ENCODE peak calls at places on chromosomes 12 and 14, in nine cellular contexts. N, Z, J, G, T, S, K, W and R are unnamed samples.

GRCh38 chr14:52356025-52356424 is 41.9 kb downstream of the PTGER2 start:
- DNase-seq in Z (no peak), N (no peak), S (peak), T (no peak), G (no peak), K (no peak), J (no peak), W (peak), R (peak)

GRCh38 chr12:48972213-48973021 is 882 bp upstream of the WNT10B start:
- DNase-seq in T (no peak), J (no peak), G (no peak), N (no peak), K (no peak), S (no peak), Z (peak), W (no peak), R (no peak)

GRCh38 chr12:6336079-6336858 is 5.6 kb downstream of the TNFRSF1A start:
- DNase-seq in Z (peak), J (peak), N (no peak), G (peak), S (peak), T (peak), K (peak), W (peak), R (peak)

GRCh38 chr12:32854097-32854496 is 42.5 kb downstream of the PKP2 start:
- DNase-seq in N (no peak), T (no peak), Z (no peak), W (peak), S (no peak), K (no peak), G (peak), J (no peak), R (no peak)

GRCh38 chr12:56658921-56659320 is 13.1 kb upstream of the ATP5F1B start:
- DNase-seq in J (no peak), N (peak), K (no peak), S (no peak), T (no peak), Z (no peak), G (no peak), W (no peak), R (no peak)

GRCh38 chr12:43579240-43579639 is 27.2 kb upstream of the ADAMTS20 start:
- DNase-seq in N (no peak), Z (no peak), T (no peak), W (peak), K (no peak), S (no peak), G (no peak), J (no peak), R (peak)

GRCh38 chr12:57628280-57629191 is 4.5 kb downstream of the B4GALNT1 start:
- DNase-seq in Z (no peak), W (no peak), N (no peak), G (no peak), K (peak), T (no peak), S (no peak), J (peak), R (no peak)

GRCh38 chr12:22518998-22519397 is 25.3 kb downstream of the C2CD5 start:
- DNase-seq in J (no peak), T (no peak), K (no peak), N (no peak), W (peak), Z (no peak), S (no peak), G (no peak), R (peak)

GRCh38 chr14:49893309-49894213 is 679 bp downstream of the ARF6 start:
- DNase-seq in W (peak), T (peak), J (peak), N (peak), G (peak), S (peak), Z (no peak), K (peak), R (peak)

GRCh38 chr12:5870183-5870582 is 74.9 kb downstream of the ANO2 start:
- DNase-seq in J (no peak), N (no peak), W (no peak), T (no peak), K (no peak), Z (no peak), G (no peak), S (no peak), R (no peak)

GRCh38 chr14:63949696-63950095 is 96.9 kb downstream of the SYNE2 start:
- DNase-seq in J (no peak), Z (peak), W (peak), T (no peak), K (no peak), S (no peak), G (no peak), N (no peak), R (no peak)

GRCh38 chr12:32155911-32156585 is 49.4 kb downstream of the BICD1 start:
- DNase-seq in T (no peak), J (no peak), N (no peak), W (no peak), Z (no peak), G (peak), S (no peak), K (no peak), R (no peak)

GRCh38 chr14:62599616-62600385 is 445.5 kb downstream of the KCNH5 start:
- DNase-seq in S (no peak), W (no peak), G (no peak), K (no peak), J (no peak), T (no peak), Z (no peak), N (no peak), R (no peak)

GRCh38 chr12:107775093-107775721 is 703 bp downstream of the ASCL4 start:
- DNase-seq in T (no peak), K (peak), Z (no peak), W (peak), S (no peak), J (no peak), G (peak), N (no peak), R (no peak)

GRCh38 chr12:30877110-30877875 is 49.3 kb upstream of the TSPAN11 start:
- DNase-seq in S (no peak), N (no peak), J (no peak), Z (no peak), T (no peak), G (no peak), W (no peak), K (no peak), R (no peak)

GRCh38 chr14:62077676-62078261 is 315.5 kb downstream of the SNAPC1 start:
- DNase-seq in J (no peak), S (no peak), N (no peak), G (no peak), T (no peak), W (no peak), K (no peak), Z (no peak), R (no peak)

GRCh38 chr14:104136472-104137296 is 1.7 kb upstream of the KIF26A start:
- DNase-seq in Z (no peak), S (no peak), G (no peak), T (peak), K (no peak), J (no peak), W (no peak), N (no peak), R (no peak)

GRCh38 chr14:22084393-22085281 is 411.0 kb upstream of the OR4E1 start:
- DNase-seq in Z (peak), J (no peak), S (no peak), T (no peak), G (peak), W (peak), N (peak), K (no peak), R (peak)

GRCh38 chr14:39873793-39874192 is 441.6 kb upstream of the FBXO33 start:
- DNase-seq in Z (no peak), G (no peak), W (no peak), J (no peak), T (no peak), S (no peak), N (no peak), K (no peak), R (no peak)

GRCh38 chr12:108702534-108702933 is 28.8 kb downstream of the CORO1C start:
- DNase-seq in T (no peak), N (no peak), W (no peak), Z (no peak), J (no peak), K (no peak), G (no peak), S (no peak), R (no peak)

GRCh38 chr14:102902086-102902485 is 20.4 kb upstream of the AMN start:
- DNase-seq in N (no peak), J (no peak), S (no peak), W (no peak), T (no peak), G (no peak), K (no peak), Z (no peak), R (no peak)

GRCh38 chr14:99554184-99554583 is 49.8 kb downstream of the CCDC85C start:
- DNase-seq in Z (no peak), N (no peak), K (no peak), W (no peak), G (no peak), S (no peak), T (no peak), J (no peak), R (no peak)

GRCh38 chr14:39102969-39103957 is at the start of gene SEC23A:
- DNase-seq in G (peak), Z (peak), W (peak), N (peak), J (peak), S (peak), K (peak), T (peak), R (peak)

GRCh38 chr12:111455448-111456320 is 50.0 kb downstream of the SH2B3 start:
- DNase-seq in T (no peak), S (no peak), W (peak), N (no peak), G (no peak), J (no peak), K (no peak), Z (peak), R (no peak)

GRCh38 chr12:50188280-50188781 is 21.2 kb upstream of the CERS5 start:
- DNase-seq in N (no peak), K (no peak), S (no peak), W (peak), Z (peak), J (no peak), T (no peak), G (no peak), R (no peak)

GRCh38 chr14:90483117-90483516 is 86.3 kb downstream of the CALM1 start:
- DNase-seq in S (no peak), Z (no peak), K (no peak), G (no peak), T (no peak), W (no peak), N (no peak), J (no peak), R (no peak)

GRCh38 chr12:48004039-48004940 is at the start of gene COL2A1:
- DNase-seq in N (no peak), K (peak), S (no peak), Z (no peak), T (no peak), J (no peak), W (no peak), G (peak), R (no peak)

GRCh38 chr12:112974904-112975303 is 3.4 kb upstream of the OAS2 start:
- DNase-seq in W (no peak), J (no peak), Z (no peak), K (no peak), N (no peak), T (no peak), G (no peak), S (no peak), R (no peak)

GRCh38 chr12:40853221-40853620 is 161.0 kb downstream of the CNTN1 start:
- DNase-seq in J (no peak), N (no peak), S (no peak), W (no peak), T (no peak), G (no peak), Z (no peak), K (no peak), R (no peak)

GRCh38 chr14:20623798-20624197 is 17.7 kb downstream of the OR6S1 start:
- DNase-seq in Z (no peak), G (no peak), W (no peak), S (no peak), J (no peak), T (no peak), N (no peak), K (no peak), R (no peak)

GRCh38 chr14:91517013-91517412 is 6.9 kb upstream of the PPP4R3A start:
- DNase-seq in T (no peak), Z (no peak), N (no peak), G (no peak), S (no peak), W (no peak), K (no peak), J (no peak), R (no peak)

GRCh38 chr14:37197421-37198272 is at the start of gene MIPOL1:
- DNase-seq in G (peak), W (peak), N (no peak), Z (peak), J (no peak), K (peak), T (peak), S (peak), R (peak)

GRCh38 chr12:21276826-21277225 is 57.9 kb downstream of the SLCO1A2 start:
- DNase-seq in T (no peak), J (no peak), S (no peak), K (no peak), G (no peak), Z (no peak), N (no peak), W (no peak), R (peak)

GRCh38 chr12:54525383-54525782 is 24.0 kb upstream of the PDE1B start:
- DNase-seq in G (no peak), S (no peak), K (no peak), T (no peak), J (no peak), W (no peak), N (no peak), Z (no peak), R (no peak)

GRCh38 chr14:74508292-74508731 is 14.7 kb downstream of the ISCA2 start:
- DNase-seq in G (peak), N (no peak), J (no peak), K (no peak), T (no peak), Z (no peak), S (no peak), W (peak), R (no peak)

GRCh38 chr12:11623382-11623781 is 26.1 kb upstream of the ETV6 start:
- DNase-seq in G (no peak), J (no peak), Z (no peak), K (no peak), S (no peak), N (no peak), T (no peak), W (peak), R (no peak)

GRCh38 chr14:98909251-98909944 is 362.6 kb downstream of the BCL11B start:
- DNase-seq in S (no peak), N (no peak), J (no peak), Z (peak), G (no peak), T (no peak), K (no peak), W (no peak), R (peak)

DNA sequence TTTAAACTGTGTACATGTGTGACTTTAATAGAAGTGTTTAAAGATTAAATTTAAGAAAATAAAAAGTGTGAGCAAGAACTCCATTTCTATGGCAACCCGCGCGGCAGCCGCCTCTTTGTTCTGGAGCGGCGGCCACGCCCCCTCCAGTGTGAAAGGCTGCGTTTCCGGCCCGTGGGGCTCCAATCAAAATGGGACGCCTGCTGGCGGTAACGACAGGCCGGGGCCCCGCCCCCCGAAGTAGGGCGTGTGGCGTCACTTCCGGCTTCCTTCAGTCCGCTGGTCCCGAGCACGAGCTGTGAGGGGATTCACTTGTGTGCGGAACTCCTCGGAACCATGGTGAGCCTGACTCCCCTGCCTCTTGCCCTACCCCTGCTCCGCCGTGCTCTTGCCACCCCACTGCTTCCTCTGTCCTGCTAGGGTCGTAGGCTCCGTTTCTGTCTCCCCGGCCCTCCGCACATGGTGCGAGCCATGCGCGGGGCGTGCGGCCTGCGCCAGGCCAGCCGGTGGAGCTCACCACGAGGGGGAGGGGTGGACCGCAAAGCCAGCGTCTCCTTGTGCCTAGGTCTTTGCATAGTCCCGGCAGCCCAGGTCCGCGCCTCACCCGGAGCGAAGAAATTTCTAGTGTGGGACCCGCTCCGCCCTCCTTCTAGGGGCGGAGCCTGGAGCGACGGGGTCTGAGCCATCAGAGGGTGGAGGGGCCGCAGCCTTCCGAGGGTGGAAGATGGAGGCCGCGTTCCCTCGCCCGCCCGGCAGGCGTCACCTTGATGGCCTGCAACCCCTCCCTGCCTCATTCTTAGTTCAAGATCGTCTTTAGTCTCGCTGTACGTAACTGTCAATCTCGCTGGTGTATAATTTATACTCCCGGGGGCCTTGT is at the start of gene CCT2:
- DNase-seq in W (peak), K (peak), G (peak), S (peak), N (peak), J (peak), T (peak), Z (peak), R (peak)
- TF ChIP-seq CTCF in W (peak), K (peak), G (peak), S (peak), N (peak), J (peak), T (no peak), Z (peak), R (peak)

DNA sequence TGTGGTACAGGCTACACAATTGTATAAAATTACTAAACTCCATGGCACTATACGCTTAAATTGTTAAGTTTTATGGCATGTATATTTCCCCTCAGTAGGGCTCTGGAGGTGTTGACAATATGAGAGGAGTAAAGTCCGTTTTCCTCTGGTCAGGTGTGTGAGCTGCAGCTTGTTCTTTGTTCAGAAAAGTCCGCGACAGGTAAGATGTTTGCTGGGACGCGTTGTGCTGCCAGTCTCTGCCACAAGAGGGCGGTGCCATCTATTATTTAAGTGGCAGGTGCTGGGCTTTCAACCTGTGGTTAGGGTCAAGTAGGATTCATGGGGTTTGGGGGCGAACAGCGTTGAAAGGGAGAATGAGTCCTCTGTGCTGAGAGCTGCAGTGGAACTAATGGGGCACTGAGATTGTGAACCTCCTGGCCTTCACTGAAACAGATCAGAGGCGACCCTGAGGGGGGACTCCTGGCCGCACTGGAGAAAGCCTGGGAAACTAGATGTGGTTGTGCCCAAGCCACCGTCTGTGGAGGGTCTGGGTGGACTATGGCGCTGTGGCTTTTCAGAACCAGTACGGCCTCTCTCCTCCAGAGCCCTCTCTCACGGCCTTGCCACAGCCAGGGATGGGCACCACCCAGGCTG is 179.0 kb downstream of the SLC15A4 start:
- DNase-seq in W (peak), N (no peak), S (peak), T (no peak), J (peak), Z (no peak), G (peak), K (peak), R (peak)
- TF ChIP-seq CTCF in W (peak), N (peak), S (peak), T (no peak), J (peak), Z (peak), G (no peak), K (peak), R (no peak)

GRCh38 chr12:95642583-95642982 is 91.3 kb upstream of the USP44 start:
- DNase-seq in T (no peak), J (no peak), S (no peak), N (no peak), Z (no peak), W (no peak), G (no peak), K (no peak), R (no peak)

GRCh38 chr12:95641299-95641947 is 90.1 kb upstream of the USP44 start:
- DNase-seq in J (no peak), T (no peak), G (peak), K (no peak), W (no peak), Z (no peak), N (no peak), S (no peak), R (no peak)

GRCh38 chr12:95648990-95649791 is 97.9 kb upstream of the USP44 start:
- DNase-seq in S (no peak), T (no peak), N (no peak), K (no peak), G (peak), W (peak), J (no peak), Z (peak), R (peak)

GRCh38 chr12:95643251-95643650 is 92.0 kb upstream of the USP44 start:
- DNase-seq in G (no peak), K (no peak), Z (no peak), T (no peak), S (no peak), J (no peak), N (no peak), W (no peak), R (no peak)

GRCh38 chr12:95646781-95647184 is 95.5 kb upstream of the USP44 start:
- DNase-seq in N (no peak), K (no peak), Z (peak), J (no peak), W (peak), S (no peak), T (no peak), G (no peak), R (no peak)
- TF ChIP-seq CTCF in N (no peak), K (no peak), Z (no peak), J (no peak), W (no peak), S (no peak), T (no peak), G (no peak), R (no peak)

DNA sequence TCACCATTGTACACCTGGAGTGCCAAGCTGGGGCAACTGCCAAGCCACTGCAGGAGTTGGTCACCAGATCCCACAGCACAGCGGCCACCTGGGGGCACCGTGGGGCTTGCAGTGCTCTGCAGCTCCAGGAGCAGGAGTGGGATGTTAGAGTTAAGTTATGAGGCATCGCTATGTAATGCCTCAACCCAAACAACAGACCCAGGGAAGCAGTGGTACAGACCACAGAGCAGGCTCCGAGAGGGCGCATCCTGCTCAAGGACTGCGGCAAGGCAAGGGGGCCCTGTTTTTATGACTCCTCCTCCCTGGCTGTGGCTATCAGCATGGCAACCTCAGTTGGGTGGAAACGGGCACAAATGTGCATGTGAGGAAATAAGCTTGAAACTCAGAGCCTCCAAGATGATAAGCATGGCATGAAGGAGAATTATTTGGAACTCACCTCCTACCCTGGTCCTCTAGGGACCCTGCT is 63.1 kb downstream of the ARL6IP4 start:
- DNase-seq in W (peak), Z (peak), T (peak), G (peak), J (peak), N (peak), S (peak), K (peak), R (peak)
- TF ChIP-seq CTCF in W (peak), Z (peak), T (peak), G (peak), J (peak), N (peak), S (peak), K (peak), R (peak)

DNA sequence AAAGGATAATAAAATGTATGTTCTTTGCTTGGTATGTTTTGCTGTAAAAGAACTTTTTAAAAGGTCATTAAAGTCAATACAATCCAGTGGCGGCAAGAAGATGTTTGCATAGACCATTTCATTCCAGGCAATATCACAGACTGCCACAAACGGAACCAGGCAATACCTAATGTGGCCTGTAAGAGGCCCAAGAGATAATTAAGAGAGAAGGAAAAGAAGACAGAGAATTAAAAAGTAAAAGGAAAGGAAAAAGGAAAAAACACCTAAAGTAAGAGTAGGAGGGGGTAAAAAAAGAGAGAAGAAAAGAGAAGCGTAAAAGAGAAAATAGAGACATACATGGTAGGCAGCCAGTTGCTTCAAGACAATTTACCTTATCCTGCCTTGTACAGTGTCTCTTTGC is 6.8 kb upstream of the ARHGAP5 start:
- DNase-seq in W (no peak), J (no peak), N (no peak), K (no peak), Z (no peak), T (no peak), G (no peak), S (no peak), R (no peak)
- TF ChIP-seq CTCF in W (no peak), J (no peak), N (no peak), K (peak), Z (peak), T (no peak), G (no peak), S (peak), R (no peak)